ENCODE peak calls at places on chromosomes 2 and 18, in seven cellular contexts. W, O, Q, R, U, C and B are unnamed samples.

GRCh38 chr2:54680397-54681032 is 42.9 kb upstream of the EML6 start:
- DNase-seq in U (peak; percentile 50), O (no peak), C (no peak), W (no peak), Q (peak; percentile 60), R (no peak), B (no peak)

GRCh38 chr2:240642806-240643092 is 17.5 kb downstream of the GPR35 start:
- DNase-seq in Q (no peak), W (no peak), R (no peak), C (no peak), O (no peak), U (no peak), B (no peak)

GRCh38 chr18:25228410-25228809 is 123.6 kb downstream of the ZNF521 start:
- DNase-seq in R (no peak), U (no peak), O (no peak), W (no peak), C (no peak), Q (no peak), B (no peak)

GRCh38 chr2:239055756-239056493 is 208.0 kb downstream of the TWIST2 start:
- DNase-seq in Q (peak; percentile 17), R (no peak), O (peak; percentile 39), W (no peak), U (no peak), C (no peak), B (peak; percentile 34)

GRCh38 chr18:26621161-26622026 is 73.0 kb upstream of the KCTD1 start:
- DNase-seq in C (peak; percentile 62), O (no peak), U (no peak), R (peak; percentile 42), Q (peak; percentile 35), W (peak; percentile 33), B (no peak)

GRCh38 chr2:180625006-180625844 is 355.2 kb upstream of the UBE2E3 start:
- DNase-seq in U (peak; percentile 96), O (no peak), W (no peak), R (no peak), C (no peak), Q (peak; percentile 87), B (no peak)

GRCh38 chr2:113795405-113795920 is 39.0 kb upstream of the SLC35F5 start:
- DNase-seq in C (no peak), U (peak; percentile 15), Q (no peak), W (no peak), O (no peak), R (no peak), B (no peak)

GRCh38 chr2:241268306-241268705 is 47.2 kb downstream of the HDLBP start:
- DNase-seq in Q (no peak), O (no peak), R (no peak), W (no peak), C (no peak), U (no peak), B (no peak)

GRCh38 chr18:48124857-48125626 is 194.6 kb upstream of the SMAD2 start:
- DNase-seq in R (no peak), Q (no peak), W (no peak), C (no peak), U (no peak), O (no peak), B (no peak)

GRCh38 chr2:33215299-33215698 is 261.1 kb upstream of the RASGRP3 start:
- DNase-seq in W (peak; percentile 52), O (peak; percentile 77), C (peak; percentile 21), U (peak; percentile 92), Q (peak; percentile 96), R (no peak), B (no peak)

GRCh38 chr2:708667-709066 is 31.5 kb upstream of the TMEM18 start:
- DNase-seq in Q (no peak), W (no peak), R (no peak), C (no peak), U (no peak), O (no peak), B (no peak)

GRCh38 chr18:54150226-54150625 is 74.2 kb downstream of the MBD2 start:
- DNase-seq in Q (no peak), R (no peak), C (no peak), O (no peak), W (no peak), U (no peak), B (no peak)

GRCh38 chr2:152740743-152741328 is 22.4 kb downstream of the ARL6IP6 start:
- DNase-seq in Q (peak; percentile 78), U (peak; percentile 68), C (no peak), R (peak; percentile 43), W (no peak), O (no peak), B (no peak)

GRCh38 chr2:158756331-158756730 is 38.8 kb upstream of the DAPL1 start:
- DNase-seq in U (no peak), R (no peak), O (no peak), W (no peak), C (no peak), Q (no peak), B (no peak)

GRCh38 chr2:158755310-158755709 is 39.8 kb upstream of the DAPL1 start:
- DNase-seq in O (no peak), W (no peak), C (no peak), U (no peak), Q (no peak), R (no peak), B (no peak)

GRCh38 chr2:158754303-158754611 is 40.9 kb upstream of the DAPL1 start:
- DNase-seq in R (no peak), Q (no peak), W (no peak), U (no peak), O (no peak), C (no peak), B (no peak)

GRCh38 chr2:158755738-158756137 is 39.4 kb upstream of the DAPL1 start:
- DNase-seq in R (no peak), O (no peak), U (no peak), W (no peak), Q (no peak), C (no peak), B (no peak)

GRCh38 chr2:158756976-158757375 is 38.1 kb upstream of the DAPL1 start:
- DNase-seq in O (no peak), Q (no peak), C (no peak), R (no peak), W (no peak), U (no peak), B (no peak)
- H3K4me3 ChIP-seq in O (no peak overlapping the region), Q (no peak overlapping the region), C (no peak overlapping the region), R (no peak overlapping the region), W (no peak overlapping the region), U (no peak overlapping the region), B (no peak overlapping the region)

GRCh38 chr2:218513676-218514075 is 54.5 kb downstream of the USP37 start:
- DNase-seq in U (no peak), Q (no peak), W (no peak), C (no peak), O (no peak), R (no peak), B (no peak)

GRCh38 chr2:218518876-218519275 is 49.3 kb downstream of the USP37 start:
- DNase-seq in W (no peak), C (no peak), O (no peak), R (no peak), U (peak; percentile 20), Q (no peak), B (no peak)

GRCh38 chr2:218517434-218518206 is 50.5 kb downstream of the USP37 start:
- DNase-seq in C (no peak), W (no peak), R (no peak), U (peak; percentile 60), O (no peak), Q (no peak), B (no peak)

GRCh38 chr2:218516614-218517013 is 51.5 kb downstream of the USP37 start:
- DNase-seq in U (no peak), C (no peak), R (peak; percentile 15), W (no peak), O (no peak), Q (no peak), B (peak; percentile 19)
- TF ChIP-seq CTCF in U (peak; percentile 24), C (no peak), R (peak; percentile 49), W (peak; percentile 46), O (no peak), Q (peak; percentile 32), B (no peak)

DNA sequence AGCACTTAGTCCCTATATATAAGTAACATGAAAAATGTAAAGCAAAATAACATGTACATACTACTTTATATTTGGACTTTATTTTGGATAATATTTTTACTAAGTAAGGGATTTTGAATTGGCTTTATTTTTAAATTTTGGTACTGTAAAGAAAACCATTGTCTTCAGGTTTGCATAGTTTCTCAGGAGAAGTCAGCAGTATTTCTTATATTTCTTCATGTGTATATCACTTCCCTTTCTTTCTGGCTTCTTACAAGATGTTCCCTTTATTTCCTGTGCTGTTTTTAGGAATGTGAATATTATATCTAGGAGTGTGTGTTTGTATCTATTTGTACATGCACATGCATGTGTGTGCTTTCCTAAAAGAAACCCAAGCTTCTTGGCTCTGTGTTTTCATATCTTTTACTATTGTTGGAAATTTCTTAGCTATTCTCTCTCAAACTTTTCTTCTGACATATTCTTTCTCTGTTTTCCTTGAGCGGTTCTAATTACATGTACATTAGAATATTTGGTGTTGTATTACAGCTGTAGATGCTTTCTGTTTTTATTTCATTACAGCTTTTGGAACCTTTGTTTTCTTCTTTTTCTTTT is 1549.7 kb upstream of the ACVR2A start:
- DNase-seq in W (no peak), C (no peak), R (no peak), Q (peak; percentile 38), U (no peak), O (no peak), B (no peak)
- H3K4me3 ChIP-seq in W (no peak overlapping the region), C (no peak overlapping the region), R (no peak overlapping the region), Q (no peak overlapping the region), U (no peak overlapping the region), O (no peak overlapping the region), B (no peak overlapping the region)

GRCh38 chr2:122704109-122704563 is 948.7 kb downstream of the TSN start:
- DNase-seq in C (no peak), Q (no peak), O (no peak), U (peak; percentile 3), R (no peak), W (no peak), B (no peak)
- TF ChIP-seq CTCF in C (no peak), Q (no peak), O (no peak), U (no peak), R (no peak), W (no peak), B (no peak)

GRCh38 chr2:37602702-37603101 is 68.7 kb downstream of the CDC42EP3 start:
- DNase-seq in C (no peak), O (no peak), Q (no peak), R (no peak), U (no peak), W (no peak), B (no peak)

GRCh38 chr2:37599688-37600525 is 71.5 kb downstream of the CDC42EP3 start:
- DNase-seq in C (peak; percentile 36), Q (no peak), O (no peak), U (no peak), R (no peak), W (no peak), B (peak; percentile 57)

GRCh38 chr2:37601569-37601968 is 69.9 kb downstream of the CDC42EP3 start:
- DNase-seq in W (no peak), O (no peak), U (no peak), R (no peak), Q (no peak), C (no peak), B (no peak)

GRCh38 chr2:37602040-37602439 is 69.4 kb downstream of the CDC42EP3 start:
- DNase-seq in Q (no peak), W (no peak), R (no peak), O (no peak), U (no peak), C (no peak), B (no peak)

DNA sequence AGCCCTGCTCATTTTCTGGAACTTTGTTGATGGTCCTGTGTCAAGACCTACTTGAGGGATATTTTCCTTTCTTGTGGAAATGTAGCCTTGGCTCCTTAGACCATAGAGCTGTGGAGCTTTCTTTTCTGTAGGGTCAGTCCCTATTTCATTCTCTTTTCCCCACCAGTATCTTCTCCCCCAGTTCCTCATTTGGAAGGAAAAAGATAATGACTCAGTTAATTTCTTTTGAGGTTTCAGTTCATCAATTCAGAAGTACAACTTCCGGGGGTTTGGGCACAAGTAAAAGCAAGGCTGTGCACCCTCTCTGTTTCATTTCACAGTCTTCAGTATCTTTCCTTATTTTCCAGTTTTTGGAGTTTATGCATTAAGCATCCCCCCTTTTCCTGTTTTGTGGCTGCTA is 70.7 kb downstream of the CDC42EP3 start:
- DNase-seq in Q (no peak), O (no peak), U (no peak), W (no peak), C (no peak), R (no peak), B (no peak)
- H3K4me3 ChIP-seq in Q (no peak overlapping the region), O (no peak overlapping the region), U (no peak overlapping the region), W (no peak overlapping the region), C (no peak overlapping the region), R (no peak overlapping the region), B (no peak overlapping the region)